ENCODE peak calls at places on chromosomes 6 and 20, in six cellular contexts. K is HCT116, J is psoas muscle, X is left lung, C is Peyer's patch, H is uterus. T is an unnamed sample. For H3K4me1 and H3K27me3, the result is how much of the 10 kb centered on the place peaks cover.

GRCh38 chr6:86780923-86781322 is 156.4 kb upstream of the HTR1E start:
- DNase-seq in K (no peak), J (no peak), X (no peak), C (no peak), H (no peak), T (no peak)

GRCh38 chr6:29968130-29968529 is 25.8 kb downstream of the HLA-A start:
- DNase-seq in K (peak), J (no peak), X (no peak), C (no peak), H (no peak), T (peak)

GRCh38 chr20:33423141-33423834 is 20.3 kb downstream of the SNTA1 start:
- DNase-seq in K (no peak), J (peak), X (no peak), C (no peak), H (peak), T (peak)

GRCh38 chr6:151286192-151286591 is 46.4 kb downstream of the AKAP12 start:
- DNase-seq in K (no peak), J (no peak), X (no peak), C (no peak), H (no peak), T (peak)

GRCh38 chr6:42165016-42165415 is 8.1 kb upstream of the GUCA1A start:
- DNase-seq in K (no peak), J (no peak), X (no peak), C (no peak), H (no peak), T (no peak)

GRCh38 chr20:2729251-2729713 is 36.7 kb downstream of the EBF4 start:
- DNase-seq in K (no peak), J (no peak), X (no peak), C (no peak), H (no peak), T (no peak)

GRCh38 chr20:34022154-34022842 is 28.6 kb downstream of the RALY start:
- DNase-seq in K (peak), J (no peak), X (no peak), C (no peak), H (no peak), T (no peak)

GRCh38 chr6:156988276-156989158 is 211.3 kb downstream of the ARID1B start:
- DNase-seq in K (no peak), J (no peak), X (no peak), C (peak), H (no peak), T (no peak)

GRCh38 chr6:7169296-7169721 is 61.5 kb downstream of the RREB1 start:
- DNase-seq in K (no peak), J (peak), X (no peak), C (no peak), H (peak), T (peak)

GRCh38 chr20:50267041-50267865 is 76.6 kb downstream of the CEBPB start:
- DNase-seq in K (peak), J (peak), X (peak), C (no peak), H (no peak), T (peak)

GRCh38 chr6:136728976-136729515 is 63.2 kb downstream of the MAP3K5 start:
- DNase-seq in K (no peak), J (no peak), X (no peak), C (no peak), H (no peak), T (no peak)

GRCh38 chr6:35343092-35343834 is 905 bp downstream of the PPARD start:
- DNase-seq in K (no peak), J (peak), X (peak), C (peak), H (peak), T (peak)

GRCh38 chr6:131065112-131065823 is 2.2 kb upstream of the EPB41L2 start:
- DNase-seq in K (no peak), J (no peak), X (no peak), C (no peak), H (no peak), T (no peak)

GRCh38 chr6:78619016-78619415 is 248.3 kb upstream of the IRAK1BP1 start:
- DNase-seq in K (no peak), J (no peak), X (no peak), C (no peak), H (no peak), T (no peak)

GRCh38 chr6:149033454-149034241 is 283.9 kb upstream of the TAB2 start:
- DNase-seq in K (no peak), J (no peak), X (no peak), C (no peak), H (no peak), T (no peak)

GRCh38 chr6:132259070-132259469 is 142.2 kb downstream of the MOXD1 start:
- DNase-seq in K (no peak), J (no peak), X (no peak), C (no peak), H (no peak), T (no peak)

GRCh38 chr20:2814587-2815051 is at the start of gene C20orf141:
- DNase-seq in K (no peak), J (peak), X (no peak), C (no peak), H (peak), T (peak)

DNA sequence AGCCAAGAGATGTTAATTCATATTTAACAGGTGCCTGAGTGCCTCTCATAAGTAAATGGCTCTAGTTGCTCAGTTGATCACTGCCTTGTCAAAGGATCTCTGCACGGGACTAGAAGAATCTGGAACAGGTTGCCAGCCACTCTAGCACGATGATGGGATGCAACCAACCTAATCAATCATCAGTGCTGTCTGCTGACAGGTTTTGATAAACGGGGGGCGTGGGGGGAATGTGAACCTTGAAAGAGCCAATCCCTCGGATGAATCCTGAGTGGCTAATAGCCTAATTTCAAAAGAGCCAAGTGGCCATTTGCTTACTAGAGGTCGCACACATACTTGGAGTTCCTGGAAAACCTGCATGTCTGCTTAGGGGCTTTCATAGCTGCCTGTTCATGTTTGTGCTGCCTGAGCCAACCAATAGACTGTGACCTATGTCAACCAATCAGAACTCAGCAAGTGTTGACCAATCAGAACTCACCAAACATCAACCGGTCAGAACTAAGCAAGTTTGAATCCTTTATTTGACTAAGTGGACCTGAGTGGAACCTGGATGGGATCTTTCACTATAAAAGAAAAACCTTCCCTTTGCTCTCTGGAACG is 43.5 kb upstream of the ECI2 start:
- DNase-seq in K (no peak), J (no peak), X (no peak), C (no peak), H (no peak), T (no peak)
- TF ChIP-seq CTCF in K (no peak), J (no peak), X (no peak), C (no peak), H (no peak), T (no peak)

DNA sequence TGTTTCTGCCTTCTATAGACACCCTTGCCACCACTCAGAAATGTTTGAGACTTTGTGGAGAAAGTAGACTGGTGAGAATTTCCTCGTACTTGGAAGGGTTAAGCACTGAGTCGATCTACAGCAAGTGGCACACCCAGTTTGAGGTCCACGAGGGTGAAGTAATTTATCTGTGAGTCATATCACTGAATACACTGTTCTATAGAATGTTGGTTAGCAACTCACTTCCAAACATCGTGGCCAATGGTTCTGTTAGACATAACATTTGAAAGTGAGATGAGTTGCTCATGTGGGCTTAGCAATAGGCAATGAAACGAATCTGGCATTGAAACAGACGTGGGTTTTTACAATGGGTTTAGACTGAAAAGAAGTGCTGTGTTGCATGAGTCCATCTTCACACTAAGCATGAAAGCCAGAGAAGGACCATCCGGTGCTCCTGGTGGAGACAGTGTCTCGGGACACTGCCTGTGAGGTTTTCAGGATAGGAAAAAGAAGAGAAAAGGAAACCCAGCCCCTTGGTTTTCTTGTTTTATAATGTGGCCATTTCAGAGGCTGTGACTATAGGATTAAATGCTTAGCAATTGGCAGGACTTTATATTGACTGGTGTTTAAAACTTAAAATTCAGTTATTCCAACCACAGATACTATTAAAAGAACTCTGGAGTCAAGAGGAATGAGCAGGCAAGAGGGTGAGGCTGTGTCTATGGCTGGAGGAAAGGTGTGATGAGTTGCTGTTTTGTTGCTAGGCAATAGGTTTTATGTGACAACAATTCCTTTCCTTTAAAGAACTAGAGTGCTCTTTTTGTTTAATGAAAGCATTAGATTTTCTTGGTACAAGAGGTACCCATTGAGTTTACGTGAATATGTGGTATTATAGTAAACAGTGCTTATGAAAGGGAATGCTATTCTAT is 31.0 kb upstream of the EZR start:
- DNase-seq in K (peak), J (no peak), X (no peak), C (no peak), H (no peak), T (no peak)
- H3K4me1 ChIP-seq in K (half or more), J (under half), X (under half), C (under half), H (under half), T (under half)

GRCh38 chr20:63409834-63410435 is 48.8 kb upstream of the CHRNA4 start:
- DNase-seq in K (no peak), J (no peak), X (no peak), C (no peak), H (no peak), T (no peak)
- H3K27me3 ChIP-seq in K (under half), J (half or more), X (half or more), C (under half), H (under half), T (under half)

GRCh38 chr6:122839477-122839876 is 50.4 kb downstream of the SMPDL3A start:
- DNase-seq in K (peak), J (no peak), X (no peak), C (peak), H (peak), T (peak)

GRCh38 chr6:122833229-122833556 is 44.1 kb downstream of the SMPDL3A start:
- DNase-seq in K (no peak), J (no peak), X (no peak), C (no peak), H (no peak), T (peak)

GRCh38 chr6:122832515-122833228 is 43.6 kb downstream of the SMPDL3A start:
- DNase-seq in K (no peak), J (no peak), X (no peak), C (no peak), H (no peak), T (no peak)

GRCh38 chr6:122839906-122840305 is 50.8 kb downstream of the SMPDL3A start:
- DNase-seq in K (no peak), J (no peak), X (no peak), C (no peak), H (no peak), T (no peak)

GRCh38 chr6:122838060-122838780 is 49.2 kb downstream of the SMPDL3A start:
- DNase-seq in K (no peak), J (no peak), X (no peak), C (no peak), H (no peak), T (no peak)
- TF ChIP-seq CTCF in K (peak), J (peak), X (peak), C (peak), H (peak), T (peak)

DNA sequence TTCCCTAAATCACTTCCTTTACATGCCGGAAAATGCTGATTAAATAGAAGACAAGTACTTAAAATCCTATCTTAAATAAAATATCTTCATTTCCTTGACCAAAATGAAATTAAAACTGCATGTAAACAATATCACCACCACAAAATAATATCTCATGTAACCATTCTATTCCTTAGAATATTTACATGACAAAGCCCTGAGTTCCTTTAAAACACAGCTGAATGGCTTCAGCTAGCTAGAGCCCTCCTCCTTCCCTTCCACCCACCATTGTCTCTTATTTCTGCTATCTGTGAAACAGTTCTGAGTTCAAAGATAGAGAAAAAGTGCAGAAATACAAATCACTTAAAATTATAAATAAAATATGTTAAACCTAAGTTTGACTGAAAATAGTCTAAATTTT is 103.1 kb downstream of the HIVEP2 start:
- DNase-seq in K (no peak), J (no peak), X (no peak), C (no peak), H (no peak), T (no peak)
- H3K4me1 ChIP-seq in K (half or more), J (half or more), X (half or more), C (under half), H (under half), T (under half)

DNA sequence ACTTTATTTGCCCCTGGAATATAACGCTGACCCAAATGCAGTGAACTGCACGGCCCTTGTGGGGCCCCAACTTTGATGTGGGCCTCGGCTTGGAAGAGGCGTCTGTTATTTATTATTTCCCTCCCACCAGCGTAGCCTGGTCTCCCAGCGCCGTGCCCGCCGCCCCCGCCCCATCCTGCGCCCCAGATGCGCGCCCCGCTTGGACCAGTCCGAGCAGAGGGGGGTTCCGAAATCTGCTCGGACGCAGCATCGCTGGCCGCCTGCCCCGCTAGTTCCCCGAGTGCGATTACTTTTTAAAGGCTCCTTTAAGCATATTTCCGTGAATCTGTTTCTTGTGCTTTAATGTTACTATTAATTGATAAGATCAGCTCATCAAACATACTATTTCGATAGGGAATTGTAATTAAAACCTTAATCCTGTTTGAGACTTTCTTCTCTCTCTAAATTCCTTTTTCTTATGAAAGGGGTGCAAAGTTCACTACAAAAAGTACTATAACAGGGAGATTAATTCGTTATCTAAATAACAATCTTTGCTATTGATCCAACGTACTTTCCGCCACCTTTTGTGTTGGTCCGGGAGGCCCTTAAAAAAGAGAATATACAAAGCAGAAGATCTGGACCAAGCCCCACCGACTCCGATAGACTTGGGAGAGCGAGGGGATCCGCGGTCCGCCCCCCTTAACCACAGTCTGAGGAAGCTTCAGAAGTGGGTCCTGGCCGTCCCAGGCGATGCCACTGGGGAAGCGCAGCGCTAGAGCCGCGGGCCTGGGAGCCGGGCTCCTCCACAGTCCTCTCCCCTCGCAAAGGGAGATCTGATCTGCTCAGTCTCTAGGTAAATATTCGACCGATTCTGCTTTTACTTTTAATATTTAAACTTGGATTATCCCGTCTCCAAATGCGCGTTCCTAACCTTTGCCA is 10.1 kb downstream of the POU3F2 start:
- DNase-seq in K (no peak), J (no peak), X (no peak), C (no peak), H (no peak), T (no peak)
- H3K27me3 ChIP-seq in K (under half), J (half or more), X (half or more), C (half or more), H (half or more), T (half or more)

GRCh38 chr6:43211960-43212359 is 17.3 kb downstream of the DNPH1 start:
- DNase-seq in K (no peak), J (no peak), X (no peak), C (no peak), H (no peak), T (no peak)
- TF ChIP-seq CTCF in K (no peak), J (no peak), X (no peak), C (no peak), H (no peak), T (no peak)

GRCh38 chr6:126202689-126203088 is 137.2 kb upstream of the CENPW start:
- DNase-seq in K (no peak), J (no peak), X (no peak), C (no peak), H (no peak), T (no peak)
- H3K4me1 ChIP-seq in K (under half), J (under half), X (under half), C (under half), H (under half), T (under half)

GRCh38 chr20:59573837-59574236 is 30.5 kb upstream of the PHACTR3 start:
- DNase-seq in K (no peak), J (no peak), X (no peak), C (no peak), H (no peak), T (no peak)

GRCh38 chr20:59576216-59576953 is 28.0 kb upstream of the PHACTR3 start:
- DNase-seq in K (no peak), J (no peak), X (no peak), C (no peak), H (no peak), T (no peak)

GRCh38 chr20:59577037-59577808 is 27.1 kb upstream of the PHACTR3 start:
- DNase-seq in K (no peak), J (no peak), X (no peak), C (no peak), H (no peak), T (no peak)

GRCh38 chr20:59574308-59574707 is 30.0 kb upstream of the PHACTR3 start:
- DNase-seq in K (no peak), J (no peak), X (no peak), C (no peak), H (no peak), T (no peak)

DNA sequence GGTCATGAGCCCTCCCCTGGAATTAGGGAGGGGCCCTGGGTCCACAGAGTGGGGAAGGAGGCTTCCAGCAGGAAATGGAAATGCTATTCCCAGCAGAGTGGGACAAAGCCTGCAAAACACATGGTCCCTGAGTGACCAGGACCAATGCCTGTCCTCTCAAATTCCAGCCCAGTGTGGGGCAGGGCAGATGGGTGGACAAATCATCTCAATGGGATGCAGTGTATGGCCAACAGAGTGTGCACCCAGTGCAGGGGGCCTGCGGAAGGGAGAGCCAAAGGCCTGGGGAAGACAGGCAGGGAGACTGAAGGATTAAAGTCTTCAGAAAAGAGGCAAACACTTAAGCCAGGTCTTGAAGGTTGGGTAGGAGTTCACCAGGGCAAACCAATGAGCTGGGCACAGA is 28.7 kb upstream of the PHACTR3 start:
- DNase-seq in K (no peak), J (no peak), X (no peak), C (no peak), H (no peak), T (no peak)
- H3K27me3 ChIP-seq in K (under half), J (under half), X (half or more), C (under half), H (under half), T (under half)

DNA sequence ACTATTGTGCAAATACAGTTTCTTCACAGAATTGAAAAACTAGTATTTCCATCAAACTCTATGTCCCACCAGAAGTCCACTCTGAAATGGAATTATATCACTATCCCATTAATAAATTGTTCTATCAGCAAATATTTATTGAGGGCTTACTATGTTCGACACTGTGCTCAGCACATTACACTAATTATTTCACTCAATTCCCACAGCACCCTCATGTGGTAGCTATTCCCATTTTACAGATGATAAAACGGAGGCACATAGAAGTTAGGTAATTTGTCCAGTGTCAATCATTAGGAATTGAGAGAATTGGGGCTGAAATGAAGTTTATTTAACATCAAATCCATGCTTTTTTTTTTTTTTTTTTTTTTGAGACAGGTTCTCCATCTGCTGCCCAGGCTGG is 52.5 kb downstream of the MKKS start:
- DNase-seq in K (no peak), J (no peak), X (no peak), C (no peak), H (no peak), T (no peak)
- TF ChIP-seq CTCF in K (no peak), J (no peak), X (no peak), C (no peak), H (no peak), T (no peak)

T was measured in adrenal gland.